ENCODE peak calls at places on chromosome 3, in eight cellular contexts. Z is left cardiac atrium; E is central memory CD8-positive, alpha-beta T cell; X is right cardiac atrium; I is esophagus mucosa; O is stimulated activated naive CD8-positive, alpha-beta T cell treated with anti-CD3 and anti-CD28 coated beads, Interleukin-15, Interleukin-2, amounts not matched to agents 100 U/mL and 50 U/mL, for 24 hours; M is IMR-90; B is aorta. R is an unnamed sample.

GRCh38 chr3:194455481-194455880 is 31.3 kb downstream of the ATP13A3 start:
- ATAC-seq in Z (no peak), E (no peak), X (no peak), I (no peak), O (no peak), M (no peak), B (no peak), R (no peak)

GRCh38 chr3:184491011-184491576 is 70.5 kb upstream of the EPHB3 start:
- ATAC-seq in Z (no peak), E (no peak), X (no peak), I (peak), O (no peak), M (peak), B (no peak), R (no peak)

GRCh38 chr3:177382944-177383343 is 185.7 kb upstream of the TBL1XR1 start:
- ATAC-seq in Z (peak), E (no peak), X (peak), I (peak), O (no peak), M (no peak), B (no peak), R (no peak)

GRCh38 chr3:16375891-16376290 is 110.9 kb downstream of the OXNAD1 start:
- ATAC-seq in Z (no peak), E (no peak), X (no peak), I (no peak), O (no peak), M (no peak), B (no peak), R (no peak)

GRCh38 chr3:72485649-72486048 is 362.6 kb downstream of the SHQ1 start:
- ATAC-seq in Z (peak), E (no peak), X (peak), I (no peak), O (no peak), M (no peak), B (peak), R (no peak)

GRCh38 chr3:169153614-169154013 is 509.9 kb downstream of the MECOM start:
- ATAC-seq in Z (no peak), E (no peak), X (no peak), I (no peak), O (no peak), M (no peak), B (no peak), R (no peak)

GRCh38 chr3:165883866-165884478 is 46.7 kb upstream of the BCHE start:
- ATAC-seq in Z (no peak), E (no peak), X (no peak), I (no peak), O (no peak), M (no peak), B (no peak), R (no peak)

GRCh38 chr3:43621406-43621973 is 321 bp downstream of the ANO10 start:
- ATAC-seq in Z (no peak), E (peak), X (no peak), I (no peak), O (no peak), M (no peak), B (peak), R (peak)

GRCh38 chr3:130901463-130902204 is 7.8 kb downstream of the ATP2C1 start:
- ATAC-seq in Z (no peak), E (no peak), X (no peak), I (peak), O (no peak), M (no peak), B (no peak), R (peak)

GRCh38 chr3:105866656-105867653 is 1.9 kb downstream of the CBLB start:
- ATAC-seq in Z (no peak), E (no peak), X (no peak), I (no peak), O (no peak), M (no peak), B (no peak), R (peak)

GRCh38 chr3:10845839-10846656 is 30.0 kb downstream of the SLC6A11 start:
- ATAC-seq in Z (peak), E (no peak), X (peak), I (no peak), O (no peak), M (no peak), B (no peak), R (peak)

GRCh38 chr3:48711727-48712126 is 5.3 kb downstream of the IP6K2 start:
- ATAC-seq in Z (no peak), E (no peak), X (no peak), I (no peak), O (no peak), M (no peak), B (no peak), R (no peak)

GRCh38 chr3:192566706-192567290 is 160.5 kb downstream of the FGF12 start:
- ATAC-seq in Z (peak), E (no peak), X (peak), I (peak), O (peak), M (peak), B (peak), R (peak)

GRCh38 chr3:82353281-82354171 is 592.1 kb upstream of the GBE1 start:
- ATAC-seq in Z (peak), E (no peak), X (no peak), I (no peak), O (no peak), M (no peak), B (no peak), R (no peak)

GRCh38 chr3:71564361-71564760 is 19.2 kb downstream of the FOXP1 start:
- ATAC-seq in Z (no peak), E (no peak), X (no peak), I (peak), O (no peak), M (no peak), B (no peak), R (no peak)

GRCh38 chr3:10712121-10712520 is 103.9 kb upstream of the SLC6A11 start:
- ATAC-seq in Z (no peak), E (no peak), X (no peak), I (no peak), O (no peak), M (no peak), B (no peak), R (no peak)

GRCh38 chr3:120013481-120013880 is 80.8 kb downstream of the GSK3B start:
- ATAC-seq in Z (no peak), E (no peak), X (peak), I (no peak), O (no peak), M (peak), B (no peak), R (no peak)

GRCh38 chr3:64426551-64426950 is 201.3 kb upstream of the PRICKLE2 start:
- ATAC-seq in Z (no peak), E (no peak), X (no peak), I (peak), O (no peak), M (no peak), B (no peak), R (no peak)

GRCh38 chr3:72303926-72304325 is 519.0 kb upstream of the PROK2 start:
- ATAC-seq in Z (peak), E (no peak), X (peak), I (no peak), O (no peak), M (no peak), B (no peak), R (no peak)

GRCh38 chr3:57889807-57890206 is 118.4 kb upstream of the FLNB start:
- ATAC-seq in Z (peak), E (no peak), X (peak), I (no peak), O (no peak), M (peak), B (peak), R (no peak)

GRCh38 chr3:17287006-17287689 is 402.4 kb downstream of the PLCL2 start:
- ATAC-seq in Z (peak), E (no peak), X (no peak), I (no peak), O (no peak), M (no peak), B (no peak), R (no peak)

GRCh38 chr3:41573591-41573990 is 374.3 kb downstream of the CTNNB1 start:
- ATAC-seq in Z (no peak), E (no peak), X (no peak), I (no peak), O (no peak), M (no peak), B (no peak), R (no peak)

GRCh38 chr3:129205109-129205832 is 21.6 kb upstream of the CNBP start:
- ATAC-seq in Z (no peak), E (no peak), X (peak), I (no peak), O (peak), M (no peak), B (no peak), R (no peak)

GRCh38 chr3:41742127-41742526 is 219.8 kb downstream of the ULK4 start:
- ATAC-seq in Z (no peak), E (no peak), X (no peak), I (no peak), O (no peak), M (no peak), B (no peak), R (no peak)

GRCh38 chr3:138960417-138960852 is 13.4 kb downstream of the FOXL2NB start:
- ATAC-seq in Z (no peak), E (no peak), X (no peak), I (no peak), O (peak), M (no peak), B (no peak), R (no peak)

GRCh38 chr3:24623657-24624056 is 129.0 kb upstream of the THRB start:
- ATAC-seq in Z (no peak), E (no peak), X (no peak), I (no peak), O (no peak), M (no peak), B (no peak), R (no peak)

GRCh38 chr3:172294238-172294806 is 153.9 kb downstream of the GHSR start:
- ATAC-seq in Z (no peak), E (no peak), X (no peak), I (no peak), O (no peak), M (no peak), B (no peak), R (no peak)

GRCh38 chr3:125186261-125186770 is 26.2 kb downstream of the SLC12A8 start:
- ATAC-seq in Z (no peak), E (no peak), X (no peak), I (no peak), O (no peak), M (peak), B (no peak), R (peak)

GRCh38 chr3:53773586-53774368 is 72.4 kb downstream of the CHDH start:
- ATAC-seq in Z (peak), E (no peak), X (peak), I (no peak), O (no peak), M (peak), B (peak), R (no peak)

R was measured in activated T-helper 17 cell treated with anti-CD3 and anti-CD28 coated beads, Interleukin-2, amount 50 U/mL, for 72 hours.